ENCODE peak calls at places on chromosome 3, in eight cellular contexts. H is GM20000, L is foreskin fibroblast, V is lower leg skin, A is heart left ventricle, J is GM10248, Z is B cell, U is MCF 10A. R is an unnamed sample.

GRCh38 chr3:150635076-150635475 is 32.0 kb downstream of the SELENOT start:
- DNase-seq in H (no peak), L (no peak), V (no peak), A (no peak), J (no peak), Z (no peak), U (no peak), R (no peak)

GRCh38 chr3:74465652-74466415 is 148.6 kb downstream of the CNTN3 start:
- DNase-seq in H (no peak), L (peak; percentile 23), V (no peak), A (no peak), J (no peak), Z (no peak), U (peak; percentile 2), R (no peak)

GRCh38 chr3:193240436-193240849 is 579 bp upstream of the PLAAT1 start:
- DNase-seq in H (no peak), L (no peak), V (no peak), A (peak; percentile 28), J (no peak), Z (no peak), U (no peak), R (no peak)

GRCh38 chr3:36891651-36892268 is 53.1 kb downstream of the TRANK1 start:
- DNase-seq in H (peak; percentile 40), L (no peak), V (no peak), A (peak; percentile 62), J (no peak), Z (peak; percentile 73), U (no peak), R (no peak)

GRCh38 chr3:126685493-126685892 is 18.5 kb upstream of the CHCHD6 start:
- DNase-seq in H (no peak), L (no peak), V (no peak), A (no peak), J (no peak), Z (no peak), U (no peak), R (no peak)

GRCh38 chr3:149277338-149277813 is 55.7 kb upstream of the CP start:
- DNase-seq in H (peak; percentile 37), L (peak; percentile 82), V (no peak), A (no peak), J (no peak), Z (peak; percentile 27), U (peak; percentile 61), R (no peak)

GRCh38 chr3:120450914-120451669 is at the start of gene FSTL1:
- DNase-seq in H (peak; percentile 22), L (peak; percentile 86), V (peak; percentile 93), A (peak; percentile 84), J (no peak), Z (peak; percentile 4), U (no peak), R (no peak)

GRCh38 chr3:76687019-76687418 is 352.9 kb upstream of the ROBO2 start:
- DNase-seq in H (no peak), L (no peak), V (no peak), A (no peak), J (no peak), Z (no peak), U (no peak), R (no peak)

GRCh38 chr3:184282941-184283340 is 7.1 kb downstream of the ECE2 start:
- DNase-seq in H (no peak), L (no peak), V (no peak), A (no peak), J (no peak), Z (no peak), U (no peak), R (no peak)

GRCh38 chr3:128491900-128492352 is 1.1 kb downstream of the GATA2 start:
- DNase-seq in H (no peak), L (peak; percentile 46), V (peak; percentile 80), A (no peak), J (no peak), Z (peak; percentile 29), U (no peak), R (no peak)

GRCh38 chr3:128494152-128494650 is 1.2 kb upstream of the GATA2 start:
- DNase-seq in H (no peak), L (no peak), V (peak; percentile 52), A (no peak), J (no peak), Z (no peak), U (no peak), R (no peak)

GRCh38 chr3:128493221-128494151 is 485 bp upstream of the GATA2 start:
- DNase-seq in H (no peak), L (no peak), V (peak; percentile 82), A (no peak), J (no peak), Z (no peak), U (no peak), R (no peak)

GRCh38 chr3:128491071-128491899 is 1.7 kb downstream of the GATA2 start:
- DNase-seq in H (no peak), L (no peak), V (peak; percentile 72), A (peak; percentile 16), J (no peak), Z (peak; percentile 22), U (no peak), R (no peak)

GRCh38 chr3:128492353-128493220 is at the start of gene GATA2:
- DNase-seq in H (peak; percentile 59), L (peak; percentile 33), V (peak; percentile 83), A (no peak), J (no peak), Z (peak; percentile 45), U (no peak), R (no peak)
- TF ChIP-seq CTCF in H (no peak), L (no peak), V (no peak), A (no peak), J (peak; percentile 15), Z (no peak), U (no peak), R (no peak)

GRCh38 chr3:158791259-158791920 is 10.5 kb upstream of the MFSD1 start:
- DNase-seq in H (peak; percentile 63), L (peak; percentile 85), V (no peak), A (no peak), J (peak; percentile 53), Z (peak; percentile 64), U (peak; percentile 71), R (peak; percentile 27)

GRCh38 chr3:158789592-158789991 is 12.3 kb upstream of the MFSD1 start:
- DNase-seq in H (no peak), L (peak; percentile 82), V (no peak), A (no peak), J (no peak), Z (no peak), U (peak; percentile 55), R (no peak)

GRCh38 chr3:158792709-158793108 is 9.1 kb upstream of the MFSD1 start:
- DNase-seq in H (no peak), L (peak; percentile 93), V (no peak), A (no peak), J (no peak), Z (no peak), U (peak; percentile 78), R (no peak)

GRCh38 chr3:158794206-158794605 is 7.6 kb upstream of the MFSD1 start:
- DNase-seq in H (no peak), L (no peak), V (no peak), A (no peak), J (no peak), Z (no peak), U (no peak), R (no peak)

GRCh38 chr3:158794936-158795518 is 6.8 kb upstream of the MFSD1 start:
- DNase-seq in H (peak; percentile 26), L (peak; percentile 67), V (no peak), A (no peak), J (no peak), Z (peak; percentile 17), U (peak; percentile 50), R (no peak)
- TF ChIP-seq CTCF in H (peak; percentile 36), L (peak; percentile 51), V (no peak), A (no peak), J (peak; percentile 56), Z (peak; percentile 76), U (peak; percentile 51), R (peak; percentile 64)

GRCh38 chr3:143135150-143135549 is 15.6 kb downstream of the CHST2 start:
- DNase-seq in H (no peak), L (peak; percentile 97), V (no peak), A (no peak), J (no peak), Z (no peak), U (peak; percentile 95), R (no peak)
- TF ChIP-seq CTCF in H (no peak), L (no peak), V (no peak), A (no peak), J (no peak), Z (no peak), U (no peak), R (no peak)

GRCh38 chr3:173584093-173584833 is 186.7 kb downstream of the NLGN1 start:
- DNase-seq in H (peak; percentile 6), L (peak; percentile 68), V (no peak), A (no peak), J (peak; percentile 19), Z (no peak), U (peak; percentile 38), R (peak; percentile 17)
- TF ChIP-seq CTCF in H (no peak), L (peak; percentile 78), V (no peak), A (peak; percentile 59), J (peak; percentile 3), Z (no peak), U (peak; percentile 51), R (peak; percentile 44)

DNA sequence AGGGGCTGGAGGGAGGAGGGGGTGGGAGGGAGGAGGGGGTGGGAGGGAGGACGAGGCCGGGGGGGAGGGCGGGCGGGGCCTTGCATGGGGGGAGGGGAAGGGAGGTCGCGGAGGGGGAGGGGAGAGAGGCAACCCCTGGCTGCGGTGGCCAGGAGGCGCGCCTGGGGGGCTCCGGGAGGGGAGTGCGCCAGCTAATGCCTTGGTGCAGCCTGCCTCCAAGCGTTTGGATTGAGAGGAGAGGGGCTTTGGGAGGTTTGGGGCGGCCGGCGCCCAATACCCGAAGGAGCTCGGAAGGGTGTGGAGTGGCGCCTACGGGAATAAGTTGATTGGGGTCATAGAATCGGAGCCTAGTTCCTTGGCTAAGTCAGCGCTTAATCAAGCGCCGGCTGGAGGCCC is 544 bp downstream of the TFG start:
- DNase-seq in H (peak; percentile 24), L (peak; percentile 58), V (peak; percentile 88), A (no peak), J (peak; percentile 24), Z (no peak), U (peak; percentile 43), R (peak; percentile 29)
- TF ChIP-seq CTCF in H (no peak), L (no peak), V (no peak), A (no peak), J (no peak), Z (no peak), U (no peak), R (no peak)

DNA sequence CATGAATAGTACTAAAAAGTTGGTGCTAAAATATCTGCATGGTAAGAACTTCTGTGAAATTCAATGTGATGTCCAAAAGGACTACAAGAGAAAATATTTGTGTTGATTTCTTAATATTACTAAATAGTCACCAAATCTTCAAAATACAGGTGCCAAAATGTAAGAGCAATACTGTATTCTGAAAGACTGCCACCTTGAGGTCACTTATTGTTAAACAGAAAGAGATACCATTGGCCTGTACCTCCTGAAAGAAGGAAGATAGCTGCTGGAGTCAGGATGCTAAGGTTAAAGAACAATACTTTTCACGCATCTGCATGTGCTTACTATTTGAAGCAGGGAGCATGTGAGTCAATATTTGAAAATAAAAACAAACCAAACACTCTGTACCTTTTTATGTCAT is 72.0 kb upstream of the LSAMP start:
- DNase-seq in H (no peak), L (peak; percentile 23), V (no peak), A (no peak), J (peak; percentile 8), Z (no peak), U (peak; percentile 26), R (peak; percentile 35)
- TF ChIP-seq CTCF in H (peak; percentile 5), L (peak; percentile 25), V (no peak), A (no peak), J (peak; percentile 19), Z (no peak), U (peak; percentile 19), R (peak; percentile 40)